ENCODE peak calls at places on chromosome 13, in six cellular contexts. W is transverse colon, G is tibial artery, A is thoracic aorta, P is breast epithelium, T is lung. J is an unnamed sample. For H3K4me1 and H3K9me3, the result is how much of the 10 kb centered on the place peaks cover.

GRCh38 chr13:27016871-27017270 is 154.7 kb downstream of the USP12 start:
- DNase-seq in W (peak), G (no peak), A (no peak), P (no peak), T (no peak), J (peak)

GRCh38 chr13:66689037-66689619 is 541.0 kb downstream of the PCDH9 start:
- DNase-seq in W (no peak), G (no peak), A (no peak), P (no peak), T (no peak), J (no peak)

GRCh38 chr13:48123827-48124226 is 28.9 kb upstream of the MED4 start:
- DNase-seq in W (peak), G (no peak), A (no peak), P (no peak), T (peak), J (no peak)

GRCh38 chr13:40069173-40070044 is 413.9 kb downstream of the COG6 start:
- DNase-seq in W (peak), G (peak), A (peak), P (peak), T (peak), J (peak)

GRCh38 chr13:96963786-96964475 is 30.3 kb downstream of the OXGR1 start:
- DNase-seq in W (no peak), G (no peak), A (no peak), P (no peak), T (no peak), J (no peak)

GRCh38 chr13:49298903-49299605 is 51.3 kb downstream of the CDADC1 start:
- DNase-seq in W (no peak), G (no peak), A (no peak), P (peak), T (no peak), J (no peak)

GRCh38 chr13:65959305-65959704 is 1270.8 kb downstream of the PCDH9 start:
- DNase-seq in W (no peak), G (no peak), A (no peak), P (no peak), T (no peak), J (no peak)

GRCh38 chr13:109862627-109863026 is 76.2 kb upstream of the IRS2 start:
- DNase-seq in W (no peak), G (no peak), A (no peak), P (no peak), T (peak), J (no peak)

GRCh38 chr13:43196171-43196611 is 172.8 kb downstream of the DNAJC15 start:
- DNase-seq in W (no peak), G (no peak), A (no peak), P (no peak), T (no peak), J (no peak)

GRCh38 chr13:29935309-29935981 is 85.0 kb upstream of the UBL3 start:
- DNase-seq in W (peak), G (no peak), A (no peak), P (no peak), T (no peak), J (peak)

GRCh38 chr13:109720758-109721184 is 65.6 kb downstream of the IRS2 start:
- DNase-seq in W (no peak), G (no peak), A (no peak), P (no peak), T (no peak), J (no peak)

GRCh38 chr13:27712421-27712820 is 79.9 kb upstream of the GSX1 start:
- DNase-seq in W (peak), G (peak), A (no peak), P (no peak), T (no peak), J (peak)

GRCh38 chr13:30240608-30241007 is 66.7 kb downstream of the KATNAL1 start:
- DNase-seq in W (no peak), G (no peak), A (no peak), P (no peak), T (no peak), J (no peak)

GRCh38 chr13:30134578-30134977 is 172.8 kb downstream of the KATNAL1 start:
- DNase-seq in W (no peak), G (no peak), A (no peak), P (no peak), T (no peak), J (no peak)

GRCh38 chr13:48078251-48078656 is 16.6 kb downstream of the MED4 start:
- DNase-seq in W (peak), G (no peak), A (no peak), P (no peak), T (no peak), J (peak)

GRCh38 chr13:74990992-74991391 is 491.0 kb downstream of the TBC1D4 start:
- DNase-seq in W (no peak), G (no peak), A (no peak), P (no peak), T (no peak), J (no peak)

GRCh38 chr13:113937073-113937472 is 36.8 kb downstream of the C13orf46 start:
- DNase-seq in W (no peak), G (no peak), A (no peak), P (no peak), T (no peak), J (no peak)

GRCh38 chr13:109764045-109764444 is 22.3 kb downstream of the IRS2 start:
- DNase-seq in W (no peak), G (no peak), A (no peak), P (no peak), T (no peak), J (no peak)

GRCh38 chr13:97258801-97259200 is 36.7 kb downstream of the MBNL2 start:
- DNase-seq in W (no peak), G (no peak), A (no peak), P (no peak), T (no peak), J (no peak)

GRCh38 chr13:78404961-78405360 is 198.4 kb downstream of the POU4F1 start:
- DNase-seq in W (no peak), G (no peak), A (no peak), P (no peak), T (no peak), J (no peak)

GRCh38 chr13:80132741-80133601 is 208.0 kb downstream of the SPRY2 start:
- DNase-seq in W (peak), G (peak), A (peak), P (peak), T (peak), J (peak)

GRCh38 chr13:46620029-46620428 is 67.1 kb downstream of the LRCH1 start:
- DNase-seq in W (no peak), G (no peak), A (no peak), P (no peak), T (no peak), J (no peak)

GRCh38 chr13:107185889-107186288 is 618.0 kb upstream of the ARGLU1 start:
- DNase-seq in W (no peak), G (no peak), A (no peak), P (no peak), T (no peak), J (no peak)

GRCh38 chr13:93388701-93389100 is 162.1 kb downstream of the GPC6 start:
- DNase-seq in W (no peak), G (no peak), A (no peak), P (no peak), T (no peak), J (no peak)

GRCh38 chr13:33218020-33218419 is 67.5 kb downstream of the STARD13 start:
- DNase-seq in W (no peak), G (no peak), A (no peak), P (no peak), T (no peak), J (peak)

GRCh38 chr13:113216165-113217056 is 7.0 kb downstream of the CUL4A start:
- DNase-seq in W (peak), G (no peak), A (no peak), P (peak), T (peak), J (peak)

GRCh38 chr13:114072421-114072820 is 60.0 kb downstream of the RASA3 start:
- DNase-seq in W (no peak), G (no peak), A (no peak), P (no peak), T (no peak), J (no peak)

GRCh38 chr13:52158629-52159158 is 703 bp downstream of the NEK3 start:
- DNase-seq in W (peak), G (peak), A (no peak), P (no peak), T (no peak), J (peak)

GRCh38 chr13:108816381-108816780 is 187.0 kb downstream of the MYO16 start:
- DNase-seq in W (no peak), G (no peak), A (no peak), P (no peak), T (no peak), J (no peak)

GRCh38 chr13:45838171-45838745 is 13.3 kb downstream of the SIAH3 start:
- DNase-seq in W (no peak), G (no peak), A (no peak), P (no peak), T (no peak), J (no peak)

GRCh38 chr13:70090036-70090723 is 17.4 kb upstream of the ATXN8OS start:
- DNase-seq in W (no peak), G (no peak), A (no peak), P (no peak), T (no peak), J (no peak)

GRCh38 chr13:36329355-36329754 is 16.8 kb downstream of the SPART start:
- DNase-seq in W (no peak), G (no peak), A (no peak), P (no peak), T (no peak), J (no peak)

GRCh38 chr13:36337938-36338337 is 8.3 kb downstream of the SPART start:
- DNase-seq in W (no peak), G (no peak), A (no peak), P (no peak), T (no peak), J (no peak)

GRCh38 chr13:36328821-36329220 is 17.4 kb downstream of the SPART start:
- DNase-seq in W (no peak), G (no peak), A (no peak), P (no peak), T (no peak), J (no peak)

GRCh38 chr13:36332986-36333385 is 13.2 kb downstream of the SPART start:
- DNase-seq in W (no peak), G (no peak), A (no peak), P (no peak), T (no peak), J (no peak)
- H3K4me1 ChIP-seq in W (under half), G (under half), A (half or more), P (under half), T (under half), J (under half)

DNA sequence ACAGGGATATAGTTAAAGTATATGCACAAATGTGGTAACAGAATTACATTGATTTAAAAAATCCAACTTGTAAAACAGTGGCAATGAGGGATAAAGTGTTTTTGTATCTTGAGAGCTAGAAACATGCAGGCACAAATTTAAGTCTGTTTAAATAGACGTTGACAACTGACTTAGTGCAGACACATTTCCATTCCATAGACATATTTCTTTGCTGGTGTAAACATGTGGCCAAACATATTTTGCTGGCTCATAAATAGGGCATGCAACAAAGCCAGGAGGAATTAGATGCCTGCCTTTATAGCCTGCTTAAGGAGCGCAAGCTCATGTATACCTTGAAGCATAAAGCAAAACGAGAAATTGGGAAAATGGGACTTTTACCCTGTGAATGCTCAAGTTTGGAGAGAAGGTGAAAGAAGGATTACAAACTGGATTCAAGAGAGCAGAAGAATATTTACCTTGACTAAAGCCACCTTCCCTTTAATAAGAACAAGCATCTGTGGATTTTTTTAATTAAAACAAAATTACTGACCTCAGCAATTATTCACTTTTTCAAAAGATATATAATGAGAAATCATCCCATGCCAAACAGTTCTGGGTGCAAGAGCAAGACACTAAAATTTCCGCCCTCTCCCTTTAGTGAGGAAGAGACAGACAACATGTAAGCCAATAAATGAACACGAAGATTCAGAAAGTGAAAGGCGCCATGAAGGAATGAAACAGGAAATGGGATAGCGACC is 71.0 kb downstream of the DCT start:
- DNase-seq in W (no peak), G (no peak), A (no peak), P (no peak), T (no peak), J (no peak)
- H3K27ac ChIP-seq in W (no peak), G (no peak), A (no peak), P (no peak), T (no peak), J (no peak)

DNA sequence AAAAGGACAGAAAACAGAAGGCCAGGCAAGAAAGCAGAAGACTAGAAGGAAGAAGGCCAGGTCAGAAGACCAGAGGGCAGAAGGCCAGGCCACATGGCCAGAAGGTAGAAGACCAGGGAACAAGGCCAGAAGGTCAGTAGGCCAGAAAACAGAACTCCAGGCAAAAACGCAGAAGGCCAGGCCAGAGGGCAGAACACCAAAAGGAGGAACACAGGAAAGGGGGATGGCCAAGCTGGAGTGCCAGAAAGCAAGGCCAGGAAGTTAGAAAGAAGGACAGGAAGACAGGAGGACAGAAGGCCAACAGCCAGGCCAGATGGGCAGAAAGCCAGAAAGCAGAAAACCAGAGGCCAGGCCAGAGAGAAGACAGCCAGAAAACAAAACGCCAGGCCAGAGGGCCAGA is 185.4 kb downstream of the TUBA3C start:
- DNase-seq in W (no peak), G (no peak), A (no peak), P (no peak), T (no peak), J (no peak)
- H3K9me3 ChIP-seq in W (under half), G (under half), A (under half), P (under half), T (under half), J (under half)

DNA sequence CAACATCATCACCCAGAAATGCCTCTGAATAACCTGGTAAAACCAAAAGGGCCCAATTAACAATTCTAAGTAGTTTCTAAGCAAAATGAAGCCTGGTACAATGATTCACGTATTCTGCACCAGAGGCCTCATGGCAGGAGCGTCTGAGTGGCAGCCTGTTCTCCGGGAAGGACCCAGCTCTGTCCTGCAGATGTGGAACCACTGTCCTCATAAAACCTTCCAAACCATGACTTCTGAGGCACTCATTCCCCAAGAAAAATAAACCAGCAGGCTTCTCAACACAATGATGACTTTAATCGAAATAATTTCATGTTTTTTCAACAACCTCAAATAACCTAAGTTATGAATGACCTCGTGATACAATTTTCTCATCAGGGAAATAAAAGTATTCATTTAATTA is 89.9 kb downstream of the STK24 start:
- DNase-seq in W (no peak), G (no peak), A (no peak), P (no peak), T (no peak), J (no peak)
- H3K4me1 ChIP-seq in W (half or more), G (under half), A (under half), P (under half), T (under half), J (under half)

GRCh38 chr13:44293354-44293753 is 80.3 kb upstream of the SERP2 start:
- DNase-seq in W (no peak), G (no peak), A (no peak), P (no peak), T (no peak), J (no peak)
- H3K27ac ChIP-seq in W (peak), G (peak), A (peak), P (no peak), T (peak), J (no peak)

GRCh38 chr13:63842102-63842501 is 2426.5 kb upstream of the PCDH20 start:
- DNase-seq in W (no peak), G (no peak), A (no peak), P (no peak), T (no peak), J (no peak)
- H3K9me3 ChIP-seq in W (under half), G (under half), A (under half), P (under half), T (under half), J (under half)

GRCh38 chr13:41639955-41640780 is 182.8 kb downstream of the RGCC start:
- DNase-seq in W (no peak), G (peak), A (no peak), P (no peak), T (no peak), J (peak)

GRCh38 chr13:41634407-41634806 is 177.1 kb downstream of the RGCC start:
- DNase-seq in W (no peak), G (no peak), A (no peak), P (no peak), T (no peak), J (no peak)

GRCh38 chr13:41639237-41639904 is 182.0 kb downstream of the RGCC start:
- DNase-seq in W (no peak), G (no peak), A (no peak), P (no peak), T (no peak), J (no peak)

GRCh38 chr13:41633776-41634175 is 176.4 kb downstream of the RGCC start:
- DNase-seq in W (no peak), G (no peak), A (no peak), P (no peak), T (no peak), J (no peak)

GRCh38 chr13:41637578-41637977 is 180.2 kb downstream of the RGCC start:
- DNase-seq in W (no peak), G (no peak), A (no peak), P (no peak), T (no peak), J (no peak)
- H3K4me1 ChIP-seq in W (under half), G (under half), A (under half), P (under half), T (under half), J (under half)